ENCODE peak calls at places on chromosomes 4 and X, in six cellular contexts. E is PC-3, Q is AG10803, X is B cell, G is heart left ventricle, H is Peyer's patch. L is an unnamed sample.

GRCh38 chrX:103276581-103277002 is at the start of gene TCEAL5:
- DNase-seq in E (no peak), Q (no peak), X (no peak), G (peak; percentile 5), H (no peak), L (peak; percentile 4)

GRCh38 chr4:104749062-104749461 is 254.4 kb upstream of the CXXC4 start:
- DNase-seq in E (peak; percentile 47), Q (no peak), X (no peak), G (no peak), H (no peak), L (no peak)

GRCh38 chr4:43242611-43243010 is 350.1 kb downstream of the GRXCR1 start:
- DNase-seq in E (peak; percentile 13), Q (peak; percentile 64), X (no peak), G (no peak), H (no peak), L (no peak)

GRCh38 chr4:26410385-26411293 is 79.6 kb downstream of the CCKAR start:
- DNase-seq in E (peak; percentile 76), Q (peak; percentile 59), X (no peak), G (peak; percentile 30), H (no peak), L (peak; percentile 48)

GRCh38 chr4:124318292-124318691 is 394.2 kb downstream of the ANKRD50 start:
- DNase-seq in E (no peak), Q (no peak), X (no peak), G (no peak), H (no peak), L (no peak)

GRCh38 chr4:162912482-162912881 is 254.2 kb downstream of the NAF1 start:
- DNase-seq in E (no peak), Q (no peak), X (no peak), G (no peak), H (no peak), L (no peak)

GRCh38 chrX:24506082-24506481 is 41.0 kb downstream of the PDK3 start:
- DNase-seq in E (peak; percentile 70), Q (peak; percentile 14), X (no peak), G (no peak), H (no peak), L (peak; percentile 14)

GRCh38 chrX:149937881-149938426 is 337 bp downstream of the EOLA2 start:
- DNase-seq in E (no peak), Q (no peak), X (no peak), G (no peak), H (peak; percentile 52), L (no peak)

GRCh38 chr4:140367738-140368137 is 5.7 kb upstream of the SCOC start:
- DNase-seq in E (peak; percentile 78), Q (peak; percentile 38), X (no peak), G (no peak), H (no peak), L (no peak)

GRCh38 chr4:152247271-152247975 is 288.5 kb downstream of the FBXW7 start:
- DNase-seq in E (no peak), Q (no peak), X (no peak), G (peak; percentile 37), H (no peak), L (no peak)

GRCh38 chr4:2935762-2936743 is 27.2 kb downstream of the NOP14 start:
- DNase-seq in E (peak; percentile 88), Q (no peak), X (no peak), G (no peak), H (peak; percentile 50), L (no peak)

GRCh38 chrX:130691576-130691975 is 211.4 kb downstream of the ENOX2 start:
- DNase-seq in E (peak; percentile 4), Q (no peak), X (no peak), G (no peak), H (no peak), L (no peak)

GRCh38 chrX:19852014-19853005 is 35.1 kb downstream of the SH3KBP1 start:
- DNase-seq in E (peak; percentile 44), Q (peak; percentile 60), X (no peak), G (no peak), H (no peak), L (no peak)

GRCh38 chr4:159160242-159160641 is 57.4 kb downstream of the RAPGEF2 start:
- DNase-seq in E (no peak), Q (peak; percentile 48), X (no peak), G (no peak), H (no peak), L (no peak)

GRCh38 chr4:926538-926937 is 5.6 kb downstream of the GAK start:
- DNase-seq in E (peak; percentile 17), Q (no peak), X (no peak), G (no peak), H (peak; percentile 62), L (no peak)

GRCh38 chr4:176762661-176763308 is 29.9 kb downstream of the VEGFC start:
- DNase-seq in E (no peak), Q (no peak), X (no peak), G (no peak), H (no peak), L (no peak)

GRCh38 chr4:167883271-167883670 is 209.1 kb upstream of the ANXA10 start:
- DNase-seq in E (no peak), Q (no peak), X (no peak), G (no peak), H (no peak), L (no peak)

GRCh38 chr4:182307746-182308145 is 64.5 kb downstream of the TENM3 start:
- DNase-seq in E (peak; percentile 40), Q (peak; percentile 98), X (no peak), G (no peak), H (no peak), L (no peak)

GRCh38 chr4:8303485-8304281 is 34.1 kb downstream of the HTRA3 start:
- DNase-seq in E (peak; percentile 90), Q (peak; percentile 91), X (peak; percentile 9), G (no peak), H (peak; percentile 13), L (no peak)

GRCh38 chrX:68699960-68700746 is 52.7 kb downstream of the STARD8 start:
- DNase-seq in E (no peak), Q (peak; percentile 62), X (no peak), G (no peak), H (no peak), L (no peak)

GRCh38 chr4:108143515-108143914 is 25.2 kb downstream of the LEF1 start:
- DNase-seq in E (no peak), Q (no peak), X (no peak), G (no peak), H (no peak), L (no peak)

GRCh38 chr4:186823989-186824388 is 100.3 kb upstream of the FAT1 start:
- DNase-seq in E (no peak), Q (peak; percentile 62), X (no peak), G (no peak), H (no peak), L (no peak)

GRCh38 chrX:118603981-118604380 is 108.4 kb downstream of the DOCK11 start:
- DNase-seq in E (peak; percentile 73), Q (peak; percentile 51), X (no peak), G (peak; percentile 10), H (peak; percentile 60), L (peak; percentile 35)
- TF ChIP-seq CTCF in E (peak; percentile 81), Q (peak; percentile 77), X (peak; percentile 75), G (peak; percentile 66), H (peak; percentile 71), L (peak; percentile 85)

GRCh38 chrX:15631637-15632036 is 30.9 kb upstream of the ACE2 start:
- DNase-seq in E (no peak), Q (no peak), X (no peak), G (no peak), H (no peak), L (no peak)
- TF ChIP-seq CTCF in E (no peak), Q (no peak), X (no peak), G (no peak), H (no peak), L (no peak)

GRCh38 chr4:86935833-86936721 is 1.3 kb downstream of the AFF1 start:
- DNase-seq in E (peak; percentile 77), Q (peak; percentile 60), X (peak; percentile 86), G (peak; percentile 60), H (peak; percentile 91), L (peak; percentile 83)

GRCh38 chr4:86935499-86935832 is 655 bp downstream of the AFF1 start:
- DNase-seq in E (no peak), Q (no peak), X (no peak), G (peak; percentile 23), H (peak; percentile 72), L (no peak)

GRCh38 chr4:86939123-86939522 is 4.3 kb downstream of the AFF1 start:
- DNase-seq in E (peak; percentile 30), Q (no peak), X (peak; percentile 41), G (no peak), H (no peak), L (no peak)

GRCh38 chr4:86934147-86934771 is 552 bp upstream of the AFF1 start:
- DNase-seq in E (no peak), Q (no peak), X (no peak), G (no peak), H (no peak), L (no peak)

GRCh38 chr4:86934772-86935498 is at the start of gene AFF1:
- DNase-seq in E (peak; percentile 89), Q (peak; percentile 92), X (peak; percentile 84), G (peak; percentile 95), H (peak; percentile 95), L (peak; percentile 95)
- TF ChIP-seq CTCF in E (no peak), Q (peak; percentile 28), X (no peak), G (peak; percentile 55), H (peak; percentile 61), L (peak; percentile 48)

GRCh38 chrX:102129473-102129872 is 4.0 kb downstream of the TCEAL2 start:
- DNase-seq in E (peak; percentile 41), Q (peak; percentile 1), X (no peak), G (no peak), H (no peak), L (peak; percentile 32)
- TF ChIP-seq CTCF in E (peak; percentile 55), Q (peak; percentile 35), X (no peak), G (peak; percentile 11), H (peak; percentile 35), L (peak; percentile 39)